ENCODE peak calls at places on chromosomes 16 and 17, in four cellular contexts. M, L, P and Y are unnamed samples. For H3K27me3, the result is how much of the 10 kb centered on the place peaks cover.

GRCh38 chr17:82883461-82884031 is 43.7 kb upstream of the ZNF750 start:
- DNase-seq in M (no peak), L (no peak), P (no peak), Y (no peak)

GRCh38 chr16:1494129-1494640 is 1.0 kb downstream of the TELO2 start:
- DNase-seq in M (peak), L (peak), P (peak), Y (peak)

GRCh38 chr17:38609280-38610031 is 3.7 kb upstream of the SRCIN1 start:
- DNase-seq in M (no peak), L (no peak), P (no peak), Y (peak)

GRCh38 chr16:20111143-20111542 is 37.5 kb upstream of the GPR139 start:
- DNase-seq in M (no peak), L (no peak), P (no peak), Y (no peak)

GRCh38 chr17:18070861-18071340 is 16.8 kb upstream of the DRG2 start:
- DNase-seq in M (peak), L (peak), P (no peak), Y (no peak)

GRCh38 chr17:47324224-47325020 is 667 bp downstream of the EFCAB13 start:
- DNase-seq in M (peak), L (peak), P (peak), Y (no peak)

GRCh38 chr17:71052971-71053370 is 883.6 kb downstream of the KCNJ2 start:
- DNase-seq in M (no peak), L (no peak), P (no peak), Y (no peak)

GRCh38 chr16:69114976-69115355 is 9.5 kb downstream of the HAS3 start:
- DNase-seq in M (no peak), L (no peak), P (no peak), Y (no peak)

GRCh38 chr17:45052052-45052772 is 780 bp upstream of the DCAKD start:
- DNase-seq in M (peak), L (no peak), P (no peak), Y (peak)

DNA sequence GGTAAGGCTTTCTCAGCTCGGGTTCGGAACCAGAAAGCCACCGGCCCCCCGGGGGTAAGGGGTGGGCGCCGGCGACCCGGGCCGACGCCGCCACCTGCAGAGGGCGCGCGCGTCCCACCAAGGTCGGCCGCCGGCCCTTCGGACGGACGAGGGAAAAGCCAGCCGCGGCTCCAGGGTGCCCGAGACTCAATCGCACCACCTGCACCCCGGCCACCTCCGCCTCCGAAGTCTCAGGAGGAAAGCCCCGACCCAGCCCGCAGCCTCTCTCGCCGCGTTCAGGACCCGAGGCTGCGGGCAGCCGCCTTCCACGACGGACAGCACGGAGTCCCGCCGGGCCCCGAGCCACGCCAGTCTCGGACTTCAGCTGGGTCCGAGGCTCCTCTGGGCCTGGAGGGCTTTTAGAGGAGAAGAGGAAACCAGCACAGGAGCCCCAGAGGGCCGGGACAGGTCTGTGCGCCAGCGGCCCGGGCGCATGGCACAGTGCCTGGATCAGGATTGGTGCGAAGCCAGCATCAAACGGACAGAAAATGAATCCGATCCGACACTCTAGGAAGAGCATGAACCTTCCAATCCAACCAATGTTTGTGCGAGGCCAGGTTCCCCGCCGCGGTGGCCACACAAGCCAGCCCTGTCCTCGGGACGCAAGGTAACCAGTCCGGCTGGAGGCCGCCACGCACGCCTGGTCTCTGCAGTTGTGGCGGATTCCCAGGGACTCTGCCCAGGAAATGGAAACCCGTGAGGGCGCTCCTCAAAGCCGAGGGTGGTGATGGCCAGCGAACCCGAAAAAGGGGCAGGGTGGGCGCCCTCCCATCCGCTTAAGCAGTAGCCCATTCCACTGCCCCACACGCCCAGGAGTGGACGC is 6.7 kb downstream of the CBX8 start:
- DNase-seq in M (no peak), L (no peak), P (no peak), Y (no peak)
- H3K27me3 ChIP-seq in M (under half), L (under half), P (half or more), Y (half or more)

GRCh38 chr17:1232331-1232730 is 37.9 kb upstream of the BHLHA9 start:
- DNase-seq in M (no peak), L (no peak), P (no peak), Y (peak)
- H3K27me3 ChIP-seq in M (under half), L (under half), P (half or more), Y (under half)

DNA sequence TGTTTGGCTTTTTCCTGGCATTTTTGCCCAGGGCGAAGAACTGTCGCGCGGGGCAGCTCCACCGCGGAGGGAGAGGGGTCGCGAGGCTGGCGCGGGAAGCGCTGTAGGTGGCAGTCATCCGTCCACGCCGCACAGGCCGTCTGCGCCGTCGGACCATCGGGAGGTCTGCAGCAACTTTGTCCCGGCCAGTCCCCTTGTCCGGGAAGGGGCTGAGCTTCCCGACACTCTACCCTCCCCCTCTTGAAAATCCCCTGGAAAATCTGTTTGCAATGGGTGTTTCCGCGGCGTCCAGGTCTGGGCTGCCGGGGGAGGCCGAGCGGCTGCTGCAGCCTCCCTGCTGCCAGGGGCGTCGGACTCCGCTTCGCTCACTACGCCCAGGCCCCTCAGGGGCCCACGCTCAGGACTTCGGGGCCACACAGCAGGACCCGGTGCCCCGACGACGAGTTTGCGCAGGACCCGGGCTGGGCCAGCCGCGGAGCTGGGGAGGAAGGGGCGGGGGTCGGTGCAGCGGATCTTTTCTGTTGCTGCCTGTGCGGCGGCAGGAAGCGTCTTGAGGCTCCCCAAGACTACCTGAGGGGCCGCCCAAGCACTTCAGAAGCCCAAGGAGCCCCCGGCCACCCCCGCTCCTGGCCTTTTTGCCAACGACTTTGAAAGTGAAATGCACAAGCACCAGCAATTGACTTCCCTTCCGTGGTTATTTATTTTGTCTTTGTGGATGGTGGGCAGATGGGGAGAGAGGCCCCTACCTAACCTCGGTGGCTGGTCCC is 2.3 kb upstream of the CBX4 start:
- DNase-seq in M (no peak), L (no peak), P (no peak), Y (no peak)
- H3K27me3 ChIP-seq in M (under half), L (under half), P (under half), Y (under half)

GRCh38 chr17:48561894-48562810 is 16.0 kb downstream of the HOXB4 start:
- DNase-seq in M (no peak), L (peak), P (no peak), Y (no peak)

GRCh38 chr17:48563867-48564199 is 14.3 kb downstream of the HOXB4 start:
- DNase-seq in M (no peak), L (no peak), P (no peak), Y (no peak)

GRCh38 chr17:48562934-48563333 is 15.2 kb downstream of the HOXB4 start:
- DNase-seq in M (no peak), L (no peak), P (no peak), Y (no peak)

GRCh38 chr17:48564200-48565023 is 13.7 kb downstream of the HOXB4 start:
- DNase-seq in M (no peak), L (no peak), P (no peak), Y (no peak)

GRCh38 chr17:48563385-48563838 is 14.7 kb downstream of the HOXB4 start:
- DNase-seq in M (no peak), L (peak), P (no peak), Y (no peak)
- H3K27me3 ChIP-seq in M (under half), L (under half), P (half or more), Y (under half)

GRCh38 chr16:74268372-74268782 is 28.2 kb upstream of the PSMD7 start:
- DNase-seq in M (no peak), L (no peak), P (no peak), Y (no peak)
- H3K27me3 ChIP-seq in M (under half), L (under half), P (under half), Y (under half)

GRCh38 chr17:33290156-33290697 is 2.9 kb downstream of the ASIC2 start:
- DNase-seq in M (no peak), L (no peak), P (no peak), Y (no peak)
- H3K27me3 ChIP-seq in M (under half), L (under half), P (half or more), Y (under half)

GRCh38 chr17:60423865-60424264 is 1.6 kb downstream of the CHCT1 start:
- DNase-seq in M (no peak), L (no peak), P (no peak), Y (no peak)
- H3K27me3 ChIP-seq in M (under half), L (under half), P (under half), Y (under half)